ENCODE peak calls at places on chromosomes 11 and 22, in nine cellular contexts. One of them, this sample, is unnamed.

GRCh38 chr22:44440224-44441160 is 57.5 kb downstream of the RTL6 start:
- DNase-seq in upper lobe of left lung: no peak
- DNase-seq in astrocyte of the spinal cord: no peak
- DNase-seq in kidney epithelial cell: no peak
- DNase-seq in naive thymus-derived CD4-positive, alpha-beta T cell: no peak
- DNase-seq in gastrocnemius medialis: no peak
- DNase-seq in coronary artery: no peak
- DNase-seq in endodermal cell: peak; percentile 39
- DNase-seq in colonic mucosa: no peak
- DNase-seq in this sample: no peak

GRCh38 chr22:27045103-27045940 is 387.9 kb downstream of the MIAT start:
- DNase-seq in upper lobe of left lung: no peak
- DNase-seq in astrocyte of the spinal cord: peak; percentile 55
- DNase-seq in kidney epithelial cell: peak; percentile 28
- DNase-seq in naive thymus-derived CD4-positive, alpha-beta T cell: no peak
- DNase-seq in gastrocnemius medialis: no peak
- DNase-seq in coronary artery: no peak
- DNase-seq in endodermal cell: no peak
- DNase-seq in colonic mucosa: no peak
- DNase-seq in this sample: no peak

GRCh38 chr22:35928273-35928798 is 100.3 kb downstream of the RBFOX2 start:
- DNase-seq in upper lobe of left lung: no peak
- DNase-seq in astrocyte of the spinal cord: no peak
- DNase-seq in kidney epithelial cell: no peak
- DNase-seq in naive thymus-derived CD4-positive, alpha-beta T cell: no peak
- DNase-seq in gastrocnemius medialis: no peak
- DNase-seq in coronary artery: no peak
- DNase-seq in endodermal cell: no peak
- DNase-seq in colonic mucosa: no peak
- DNase-seq in this sample: peak; percentile 61

GRCh38 chr11:63499874-63500273 is 6.0 kb upstream of the LGALS12 start:
- DNase-seq in upper lobe of left lung: no peak
- DNase-seq in astrocyte of the spinal cord: no peak
- DNase-seq in kidney epithelial cell: no peak
- DNase-seq in naive thymus-derived CD4-positive, alpha-beta T cell: no peak
- DNase-seq in gastrocnemius medialis: no peak
- DNase-seq in coronary artery: no peak
- DNase-seq in endodermal cell: no peak
- DNase-seq in colonic mucosa: no peak
- DNase-seq in this sample: no peak

GRCh38 chr22:45237065-45237990 is 3.4 kb downstream of the KIAA0930 start:
- DNase-seq in upper lobe of left lung: no peak
- DNase-seq in astrocyte of the spinal cord: no peak
- DNase-seq in kidney epithelial cell: no peak
- DNase-seq in naive thymus-derived CD4-positive, alpha-beta T cell: no peak
- DNase-seq in gastrocnemius medialis: no peak
- DNase-seq in coronary artery: no peak
- DNase-seq in endodermal cell: no peak
- DNase-seq in colonic mucosa: no peak
- DNase-seq in this sample: no peak

GRCh38 chr11:46308632-46309419 is 31.4 kb downstream of the CREB3L1 start:
- DNase-seq in upper lobe of left lung: peak; percentile 79
- DNase-seq in astrocyte of the spinal cord: peak; percentile 68
- DNase-seq in kidney epithelial cell: no peak
- DNase-seq in naive thymus-derived CD4-positive, alpha-beta T cell: peak; percentile 56
- DNase-seq in gastrocnemius medialis: peak; percentile 43
- DNase-seq in coronary artery: no peak
- DNase-seq in endodermal cell: peak; percentile 94
- DNase-seq in colonic mucosa: peak; percentile 76
- DNase-seq in this sample: peak; percentile 69

GRCh38 chr22:40857309-40857851 is 432 bp downstream of the XPNPEP3 start:
- DNase-seq in upper lobe of left lung: no peak
- DNase-seq in astrocyte of the spinal cord: no peak
- DNase-seq in kidney epithelial cell: no peak
- DNase-seq in naive thymus-derived CD4-positive, alpha-beta T cell: no peak
- DNase-seq in gastrocnemius medialis: no peak
- DNase-seq in coronary artery: no peak
- DNase-seq in endodermal cell: no peak
- DNase-seq in colonic mucosa: no peak
- DNase-seq in this sample: no peak

GRCh38 chr22:50136431-50137047 is 34.0 kb upstream of the PANX2 start:
- DNase-seq in upper lobe of left lung: no peak
- DNase-seq in astrocyte of the spinal cord: peak; percentile 23
- DNase-seq in kidney epithelial cell: no peak
- DNase-seq in naive thymus-derived CD4-positive, alpha-beta T cell: no peak
- DNase-seq in gastrocnemius medialis: no peak
- DNase-seq in coronary artery: no peak
- DNase-seq in endodermal cell: no peak
- DNase-seq in colonic mucosa: no peak
- DNase-seq in this sample: peak; percentile 57

GRCh38 chr11:10272132-10272531 is 21.9 kb downstream of the SBF2 start:
- DNase-seq in upper lobe of left lung: no peak
- DNase-seq in astrocyte of the spinal cord: no peak
- DNase-seq in kidney epithelial cell: no peak
- DNase-seq in naive thymus-derived CD4-positive, alpha-beta T cell: no peak
- DNase-seq in gastrocnemius medialis: no peak
- DNase-seq in coronary artery: no peak
- DNase-seq in endodermal cell: no peak
- DNase-seq in colonic mucosa: no peak
- DNase-seq in this sample: no peak

GRCh38 chr11:62788991-62789390 is 1.8 kb downstream of the TMEM179B start:
- DNase-seq in upper lobe of left lung: no peak
- DNase-seq in astrocyte of the spinal cord: no peak
- DNase-seq in kidney epithelial cell: no peak
- DNase-seq in naive thymus-derived CD4-positive, alpha-beta T cell: no peak
- DNase-seq in gastrocnemius medialis: no peak
- DNase-seq in coronary artery: no peak
- DNase-seq in endodermal cell: peak; percentile 65
- DNase-seq in colonic mucosa: no peak
- DNase-seq in this sample: no peak

GRCh38 chr22:38718414-38718813 is 12.7 kb downstream of the GTPBP1 start:
- DNase-seq in upper lobe of left lung: peak; percentile 82
- DNase-seq in astrocyte of the spinal cord: peak; percentile 65
- DNase-seq in kidney epithelial cell: peak; percentile 70
- DNase-seq in naive thymus-derived CD4-positive, alpha-beta T cell: no peak
- DNase-seq in gastrocnemius medialis: peak; percentile 55
- DNase-seq in coronary artery: no peak
- DNase-seq in endodermal cell: peak; percentile 87
- DNase-seq in colonic mucosa: peak; percentile 84
- DNase-seq in this sample: peak; percentile 59

GRCh38 chr11:63767415-63768231 is 952 bp downstream of the ZFTA start:
- DNase-seq in upper lobe of left lung: peak; percentile 59
- DNase-seq in astrocyte of the spinal cord: peak; percentile 86
- DNase-seq in kidney epithelial cell: peak; percentile 26
- DNase-seq in naive thymus-derived CD4-positive, alpha-beta T cell: peak; percentile 35
- DNase-seq in gastrocnemius medialis: peak; percentile 48
- DNase-seq in coronary artery: peak; percentile 88
- DNase-seq in endodermal cell: peak; percentile 93
- DNase-seq in colonic mucosa: peak; percentile 73
- DNase-seq in this sample: no peak

GRCh38 chr22:42769574-42770447 is 49.1 kb upstream of the A4GALT start:
- DNase-seq in upper lobe of left lung: peak; percentile 48
- DNase-seq in astrocyte of the spinal cord: peak; percentile 82
- DNase-seq in kidney epithelial cell: peak; percentile 73
- DNase-seq in naive thymus-derived CD4-positive, alpha-beta T cell: no peak
- DNase-seq in gastrocnemius medialis: no peak
- DNase-seq in coronary artery: no peak
- DNase-seq in endodermal cell: no peak
- DNase-seq in colonic mucosa: peak; percentile 41
- DNase-seq in this sample: peak; percentile 61

GRCh38 chr22:42770941-42771647 is 50.4 kb upstream of the A4GALT start:
- DNase-seq in upper lobe of left lung: no peak
- DNase-seq in astrocyte of the spinal cord: no peak
- DNase-seq in kidney epithelial cell: no peak
- DNase-seq in naive thymus-derived CD4-positive, alpha-beta T cell: no peak
- DNase-seq in gastrocnemius medialis: no peak
- DNase-seq in coronary artery: peak; percentile 63
- DNase-seq in endodermal cell: no peak
- DNase-seq in colonic mucosa: no peak
- DNase-seq in this sample: no peak

GRCh38 chr22:42768385-42769035 is 47.8 kb upstream of the A4GALT start:
- DNase-seq in upper lobe of left lung: no peak
- DNase-seq in astrocyte of the spinal cord: no peak
- DNase-seq in kidney epithelial cell: no peak
- DNase-seq in naive thymus-derived CD4-positive, alpha-beta T cell: no peak
- DNase-seq in gastrocnemius medialis: no peak
- DNase-seq in coronary artery: no peak
- DNase-seq in endodermal cell: no peak
- DNase-seq in colonic mucosa: no peak
- DNase-seq in this sample: peak; percentile 50

GRCh38 chr22:42769238-42769573 is 48.5 kb upstream of the A4GALT start:
- DNase-seq in upper lobe of left lung: no peak
- DNase-seq in astrocyte of the spinal cord: no peak
- DNase-seq in kidney epithelial cell: no peak
- DNase-seq in naive thymus-derived CD4-positive, alpha-beta T cell: no peak
- DNase-seq in gastrocnemius medialis: no peak
- DNase-seq in coronary artery: no peak
- DNase-seq in endodermal cell: no peak
- DNase-seq in colonic mucosa: no peak
- DNase-seq in this sample: no peak

GRCh38 chr22:42770448-42770726 is 49.7 kb upstream of the A4GALT start:
- DNase-seq in upper lobe of left lung: no peak
- DNase-seq in astrocyte of the spinal cord: no peak
- DNase-seq in kidney epithelial cell: no peak
- DNase-seq in naive thymus-derived CD4-positive, alpha-beta T cell: no peak
- DNase-seq in gastrocnemius medialis: no peak
- DNase-seq in coronary artery: no peak
- DNase-seq in endodermal cell: no peak
- DNase-seq in colonic mucosa: no peak
- DNase-seq in this sample: no peak
- H3K4me3 ChIP-seq in upper lobe of left lung: peak overlapping the region; percentile 25
- H3K4me3 ChIP-seq in astrocyte of the spinal cord: no peak overlapping the region
- H3K4me3 ChIP-seq in kidney epithelial cell: no peak overlapping the region
- H3K4me3 ChIP-seq in naive thymus-derived CD4-positive, alpha-beta T cell: no peak overlapping the region
- H3K4me3 ChIP-seq in gastrocnemius medialis: no peak overlapping the region
- H3K4me3 ChIP-seq in coronary artery: peak overlapping the region; percentile 43
- H3K4me3 ChIP-seq in endodermal cell: no peak overlapping the region
- H3K4me3 ChIP-seq in colonic mucosa: no peak overlapping the region
- H3K4me3 ChIP-seq in this sample: no peak overlapping the region

DNA sequence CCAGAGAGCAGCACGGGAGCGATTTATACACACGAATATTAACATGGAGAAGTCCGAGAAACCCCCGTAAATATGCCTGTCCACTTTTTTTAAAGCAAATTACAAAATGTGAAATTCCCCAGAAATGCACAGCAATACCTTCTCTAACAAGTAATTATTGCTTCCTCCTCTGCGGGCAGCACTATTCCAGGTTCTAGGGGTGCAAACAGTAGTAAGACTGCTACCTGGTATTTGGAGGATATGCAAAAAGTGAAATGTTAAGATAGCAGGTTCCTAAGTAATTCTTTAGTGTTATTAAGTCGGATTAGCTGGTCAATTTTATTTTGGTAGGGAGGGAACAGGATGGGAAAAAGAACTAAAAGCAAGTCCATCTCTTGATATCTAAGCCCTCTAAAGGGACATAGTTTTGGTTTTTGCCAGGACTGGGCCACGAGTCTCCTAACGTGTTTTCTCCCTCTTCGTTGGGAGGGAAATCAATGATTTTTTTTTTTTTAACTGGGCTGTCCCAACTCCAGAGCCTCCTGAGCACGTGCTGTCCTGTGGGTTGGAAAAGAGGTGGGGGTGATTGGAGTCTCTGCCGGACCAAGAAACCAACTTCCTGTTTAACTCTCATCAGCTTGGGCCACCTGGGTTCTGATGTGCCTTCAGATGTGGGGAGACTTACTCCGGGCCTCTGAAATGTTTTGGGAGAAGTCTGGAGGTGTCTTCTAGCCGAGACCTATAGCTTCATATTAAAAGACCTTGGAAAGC is 1.7 kb upstream of the XBP1 start:
- DNase-seq in upper lobe of left lung: peak; percentile 65
- DNase-seq in astrocyte of the spinal cord: no peak
- DNase-seq in kidney epithelial cell: no peak
- DNase-seq in naive thymus-derived CD4-positive, alpha-beta T cell: no peak
- DNase-seq in gastrocnemius medialis: no peak
- DNase-seq in coronary artery: no peak
- DNase-seq in endodermal cell: no peak
- DNase-seq in colonic mucosa: peak; percentile 65
- DNase-seq in this sample: no peak
- H3K4me3 ChIP-seq in upper lobe of left lung: peak overlapping the region; percentile 74
- H3K4me3 ChIP-seq in astrocyte of the spinal cord: no peak overlapping the region
- H3K4me3 ChIP-seq in kidney epithelial cell: no peak overlapping the region
- H3K4me3 ChIP-seq in naive thymus-derived CD4-positive, alpha-beta T cell: peak overlapping the region; percentile 40
- H3K4me3 ChIP-seq in gastrocnemius medialis: no peak overlapping the region
- H3K4me3 ChIP-seq in coronary artery: peak overlapping the region; percentile 97
- H3K4me3 ChIP-seq in endodermal cell: peak overlapping the region; percentile 100
- H3K4me3 ChIP-seq in colonic mucosa: peak overlapping the region; percentile 81
- H3K4me3 ChIP-seq in this sample: peak overlapping the region; percentile 98

GRCh38 chr11:30666817-30667216 is 80.7 kb upstream of the MPPED2 start:
- DNase-seq in upper lobe of left lung: no peak
- DNase-seq in astrocyte of the spinal cord: no peak
- DNase-seq in kidney epithelial cell: no peak
- DNase-seq in naive thymus-derived CD4-positive, alpha-beta T cell: no peak
- DNase-seq in gastrocnemius medialis: no peak
- DNase-seq in coronary artery: no peak
- DNase-seq in endodermal cell: no peak
- DNase-seq in colonic mucosa: no peak
- DNase-seq in this sample: no peak
- H3K4me3 ChIP-seq in upper lobe of left lung: no peak overlapping the region
- H3K4me3 ChIP-seq in astrocyte of the spinal cord: no peak overlapping the region
- H3K4me3 ChIP-seq in kidney epithelial cell: no peak overlapping the region
- H3K4me3 ChIP-seq in naive thymus-derived CD4-positive, alpha-beta T cell: no peak overlapping the region
- H3K4me3 ChIP-seq in gastrocnemius medialis: no peak overlapping the region
- H3K4me3 ChIP-seq in coronary artery: no peak overlapping the region
- H3K4me3 ChIP-seq in endodermal cell: no peak overlapping the region
- H3K4me3 ChIP-seq in colonic mucosa: no peak overlapping the region
- H3K4me3 ChIP-seq in this sample: no peak overlapping the region

DNA sequence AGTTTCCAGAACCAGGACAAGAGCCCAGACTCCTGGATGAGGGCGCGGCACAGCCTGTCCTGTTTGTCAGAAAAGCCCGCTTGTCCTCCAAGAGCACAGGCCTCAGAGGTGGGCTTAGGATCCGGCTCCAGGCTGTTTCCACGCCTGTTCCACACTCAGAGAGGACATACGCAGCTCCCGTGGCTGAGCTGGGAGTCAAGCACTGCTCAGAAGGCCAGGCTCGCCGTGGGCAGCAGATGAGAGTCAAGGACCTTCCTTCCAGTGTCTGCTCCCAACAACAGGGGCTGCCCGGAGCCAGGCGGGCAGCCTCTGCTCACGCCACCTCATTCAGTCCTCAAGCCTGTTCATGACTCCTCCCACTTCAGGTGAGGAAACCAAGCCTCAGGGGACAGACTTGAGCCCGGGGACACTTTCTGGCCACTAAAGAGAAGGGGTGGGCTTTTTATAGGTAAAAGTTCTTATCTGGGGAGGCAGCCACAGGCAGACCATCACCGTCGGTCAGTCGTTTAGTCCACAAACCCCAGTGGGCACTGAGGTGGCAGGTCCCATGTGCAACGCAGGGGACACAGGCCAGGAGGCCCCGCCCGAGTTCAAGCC is 3.8 kb downstream of the CYB5R3 start:
- DNase-seq in upper lobe of left lung: peak; percentile 75
- DNase-seq in astrocyte of the spinal cord: no peak
- DNase-seq in kidney epithelial cell: no peak
- DNase-seq in naive thymus-derived CD4-positive, alpha-beta T cell: no peak
- DNase-seq in gastrocnemius medialis: no peak
- DNase-seq in coronary artery: no peak
- DNase-seq in endodermal cell: no peak
- DNase-seq in colonic mucosa: no peak
- DNase-seq in this sample: no peak
- H3K4me3 ChIP-seq in upper lobe of left lung: peak overlapping the region; percentile 34
- H3K4me3 ChIP-seq in astrocyte of the spinal cord: no peak overlapping the region
- H3K4me3 ChIP-seq in kidney epithelial cell: no peak overlapping the region
- H3K4me3 ChIP-seq in naive thymus-derived CD4-positive, alpha-beta T cell: no peak overlapping the region
- H3K4me3 ChIP-seq in gastrocnemius medialis: peak overlapping the region; percentile 54
- H3K4me3 ChIP-seq in coronary artery: peak overlapping the region; percentile 96
- H3K4me3 ChIP-seq in endodermal cell: no peak overlapping the region
- H3K4me3 ChIP-seq in colonic mucosa: no peak overlapping the region
- H3K4me3 ChIP-seq in this sample: no peak overlapping the region

This sample was measured in prostate gland.